ENCODE peak calls at places on chromosomes 3 and 15, in four cellular contexts. One of them, this sample, is unnamed.

GRCh38 chr3:99637381-99638111 is 848 bp upstream of the COL8A1 start:
- DNase-seq in breast epithelium: no peak
- DNase-seq in A549: no peak
- DNase-seq in kidney: peak; percentile 77
- DNase-seq in this sample: no peak

GRCh38 chr3:194571491-194571941 is 61.7 kb downstream of the TMEM44 start:
- DNase-seq in A549: no peak
- DNase-seq in kidney: no peak
- DNase-seq in breast epithelium: no peak
- DNase-seq in this sample: no peak

GRCh38 chr15:69597061-69597592 is 144.5 kb downstream of the RPLP1 start:
- DNase-seq in breast epithelium: no peak
- DNase-seq in A549: no peak
- DNase-seq in kidney: no peak
- DNase-seq in this sample: no peak

GRCh38 chr3:114506622-114507300 is 212.9 kb downstream of the TIGIT start:
- DNase-seq in breast epithelium: no peak
- DNase-seq in kidney: no peak
- DNase-seq in A549: no peak
- DNase-seq in this sample: no peak

GRCh38 chr15:26910715-26911114 is 43.9 kb downstream of the GABRA5 start:
- DNase-seq in A549: no peak
- DNase-seq in breast epithelium: no peak
- DNase-seq in kidney: no peak
- DNase-seq in this sample: no peak

GRCh38 chr15:38547255-38547997 is 17.2 kb downstream of the RASGRP1 start:
- DNase-seq in breast epithelium: no peak
- DNase-seq in kidney: no peak
- DNase-seq in A549: no peak
- DNase-seq in this sample: no peak

GRCh38 chr15:44033894-44034293 is 161.2 kb downstream of the FRMD5 start:
- DNase-seq in kidney: no peak
- DNase-seq in A549: peak; percentile 15
- DNase-seq in breast epithelium: no peak
- DNase-seq in this sample: no peak

GRCh38 chr3:119228290-119229145 is 12.2 kb downstream of the B4GALT4 start:
- DNase-seq in A549: no peak
- DNase-seq in kidney: no peak
- DNase-seq in breast epithelium: no peak
- DNase-seq in this sample: no peak

GRCh38 chr3:155106059-155106458 is 25.9 kb downstream of the MME start:
- DNase-seq in breast epithelium: no peak
- DNase-seq in A549: no peak
- DNase-seq in kidney: no peak
- DNase-seq in this sample: no peak

GRCh38 chr15:92306662-92307061 is 87.0 kb upstream of the ST8SIA2 start:
- DNase-seq in A549: peak; percentile 59
- DNase-seq in kidney: no peak
- DNase-seq in breast epithelium: no peak
- DNase-seq in this sample: no peak

GRCh38 chr15:38610748-38611147 is 46.1 kb upstream of the RASGRP1 start:
- DNase-seq in A549: no peak
- DNase-seq in breast epithelium: no peak
- DNase-seq in kidney: no peak
- DNase-seq in this sample: no peak

GRCh38 chr3:72319202-72320095 is 528.8 kb downstream of the SHQ1 start:
- DNase-seq in breast epithelium: no peak
- DNase-seq in kidney: no peak
- DNase-seq in A549: no peak
- DNase-seq in this sample: no peak

GRCh38 chr15:35547775-35548364 is 1.9 kb upstream of the DPH6 start:
- DNase-seq in breast epithelium: no peak
- DNase-seq in A549: no peak
- DNase-seq in kidney: no peak
- DNase-seq in this sample: no peak

GRCh38 chr3:94336076-94336741 is 273.3 kb downstream of the NSUN3 start:
- DNase-seq in kidney: no peak
- DNase-seq in A549: peak; percentile 60
- DNase-seq in breast epithelium: no peak
- DNase-seq in this sample: no peak

GRCh38 chr3:149646181-149646766 is 11.6 kb downstream of the WWTR1 start:
- DNase-seq in A549: no peak
- DNase-seq in kidney: no peak
- DNase-seq in breast epithelium: no peak
- DNase-seq in this sample: no peak

GRCh38 chr3:188294823-188295487 is 141.0 kb downstream of the LPP start:
- DNase-seq in breast epithelium: no peak
- DNase-seq in kidney: no peak
- DNase-seq in A549: peak; percentile 87
- DNase-seq in this sample: no peak

GRCh38 chr3:136617123-136617700 is 135.0 kb downstream of the STAG1 start:
- DNase-seq in breast epithelium: no peak
- DNase-seq in A549: peak; percentile 14
- DNase-seq in kidney: no peak
- DNase-seq in this sample: no peak

GRCh38 chr15:64010719-64011118 is 35.6 kb downstream of the DAPK2 start:
- DNase-seq in A549: peak; percentile 49
- DNase-seq in breast epithelium: no peak
- DNase-seq in kidney: peak; percentile 91
- DNase-seq in this sample: no peak

GRCh38 chr15:99741835-99742234 is 8.6 kb upstream of the LYSMD4 start:
- DNase-seq in A549: no peak
- DNase-seq in kidney: no peak
- DNase-seq in breast epithelium: no peak
- DNase-seq in this sample: no peak

GRCh38 chr15:30984118-30984517 is 7.3 kb downstream of the MTMR10 start:
- DNase-seq in kidney: no peak
- DNase-seq in A549: no peak
- DNase-seq in breast epithelium: no peak
- DNase-seq in this sample: no peak

GRCh38 chr3:134675726-134676252 is 25.0 kb upstream of the KY start:
- DNase-seq in A549: no peak
- DNase-seq in kidney: no peak
- DNase-seq in breast epithelium: no peak
- DNase-seq in this sample: no peak

GRCh38 chr3:178930116-178930515 is 141.5 kb downstream of the ZMAT3 start:
- DNase-seq in breast epithelium: no peak
- DNase-seq in kidney: no peak
- DNase-seq in A549: no peak
- DNase-seq in this sample: no peak
- H3K9me3 ChIP-seq in breast epithelium: peaks cover 65% of the 10 kb centered on the region
- H3K9me3 ChIP-seq in kidney: no peaks in the 10 kb centered on the region
- H3K9me3 ChIP-seq in A549: no peaks in the 10 kb centered on the region
- H3K9me3 ChIP-seq in this sample: peaks cover 21% of the 10 kb centered on the region

GRCh38 chr3:109050591-109051167 is 67.3 kb downstream of the MORC1 start:
- DNase-seq in breast epithelium: no peak
- DNase-seq in A549: peak; percentile 56
- DNase-seq in kidney: no peak
- DNase-seq in this sample: no peak
- TF ChIP-seq CTCF in breast epithelium: no peak
- TF ChIP-seq CTCF in A549: peak; percentile 71
- TF ChIP-seq CTCF in kidney: peak; percentile 47
- TF ChIP-seq CTCF in this sample: no peak

GRCh38 chr15:68578960-68579935 is at the start of gene CORO2B:
- DNase-seq in A549: peak; percentile 31
- DNase-seq in breast epithelium: no peak
- DNase-seq in kidney: peak; percentile 83
- DNase-seq in this sample: no peak

GRCh38 chr15:68581725-68582124 is 2.9 kb downstream of the CORO2B start:
- DNase-seq in A549: no peak
- DNase-seq in breast epithelium: no peak
- DNase-seq in kidney: no peak
- DNase-seq in this sample: peak; percentile 56

GRCh38 chr15:68578175-68578959 is 426 bp upstream of the CORO2B start:
- DNase-seq in breast epithelium: no peak
- DNase-seq in kidney: peak; percentile 89
- DNase-seq in A549: peak; percentile 47
- DNase-seq in this sample: peak; percentile 89

GRCh38 chr15:68580883-68581155 is 2.0 kb downstream of the CORO2B start:
- DNase-seq in breast epithelium: no peak
- DNase-seq in A549: no peak
- DNase-seq in kidney: no peak
- DNase-seq in this sample: no peak

GRCh38 chr15:68580026-68580882 is 1.5 kb downstream of the CORO2B start:
- DNase-seq in breast epithelium: no peak
- DNase-seq in kidney: no peak
- DNase-seq in A549: no peak
- DNase-seq in this sample: peak; percentile 68
- H3K4me3 ChIP-seq in breast epithelium: peak overlapping the region; percentile 48
- H3K4me3 ChIP-seq in kidney: no peak overlapping the region
- H3K4me3 ChIP-seq in A549: no peak overlapping the region
- H3K4me3 ChIP-seq in this sample: no peak overlapping the region

GRCh38 chr3:75687323-75687722 is 23.2 kb downstream of the FRG2C start:
- DNase-seq in kidney: no peak
- DNase-seq in breast epithelium: no peak
- DNase-seq in A549: no peak
- DNase-seq in this sample: no peak

GRCh38 chr3:75692061-75692460 is 27.9 kb downstream of the FRG2C start:
- DNase-seq in kidney: no peak
- DNase-seq in breast epithelium: no peak
- DNase-seq in A549: no peak
- DNase-seq in this sample: no peak
- H3K9me3 ChIP-seq in kidney: no peaks in the 10 kb centered on the region
- H3K9me3 ChIP-seq in breast epithelium: peaks cover 5% of the 10 kb centered on the region
- H3K9me3 ChIP-seq in A549: no peaks in the 10 kb centered on the region
- H3K9me3 ChIP-seq in this sample: no peaks in the 10 kb centered on the region

GRCh38 chr15:78415284-78415683 is 22.7 kb upstream of the IREB2 start:
- DNase-seq in A549: peak; percentile 54
- DNase-seq in breast epithelium: no peak
- DNase-seq in kidney: no peak
- DNase-seq in this sample: peak; percentile 12
- TF ChIP-seq CTCF in A549: peak; percentile 59
- TF ChIP-seq CTCF in breast epithelium: no peak
- TF ChIP-seq CTCF in kidney: no peak
- TF ChIP-seq CTCF in this sample: no peak

GRCh38 chr3:9969632-9970019 is 17.0 kb downstream of the EMC3 start:
- DNase-seq in A549: no peak
- DNase-seq in kidney: no peak
- DNase-seq in breast epithelium: no peak
- DNase-seq in this sample: no peak

GRCh38 chr3:9966841-9967240 is 14.6 kb upstream of the PRRT3 start:
- DNase-seq in A549: no peak
- DNase-seq in kidney: no peak
- DNase-seq in breast epithelium: no peak
- DNase-seq in this sample: no peak

GRCh38 chr3:9965200-9965875 is 13.1 kb upstream of the PRRT3 start:
- DNase-seq in breast epithelium: no peak
- DNase-seq in A549: no peak
- DNase-seq in kidney: no peak
- DNase-seq in this sample: no peak

DNA sequence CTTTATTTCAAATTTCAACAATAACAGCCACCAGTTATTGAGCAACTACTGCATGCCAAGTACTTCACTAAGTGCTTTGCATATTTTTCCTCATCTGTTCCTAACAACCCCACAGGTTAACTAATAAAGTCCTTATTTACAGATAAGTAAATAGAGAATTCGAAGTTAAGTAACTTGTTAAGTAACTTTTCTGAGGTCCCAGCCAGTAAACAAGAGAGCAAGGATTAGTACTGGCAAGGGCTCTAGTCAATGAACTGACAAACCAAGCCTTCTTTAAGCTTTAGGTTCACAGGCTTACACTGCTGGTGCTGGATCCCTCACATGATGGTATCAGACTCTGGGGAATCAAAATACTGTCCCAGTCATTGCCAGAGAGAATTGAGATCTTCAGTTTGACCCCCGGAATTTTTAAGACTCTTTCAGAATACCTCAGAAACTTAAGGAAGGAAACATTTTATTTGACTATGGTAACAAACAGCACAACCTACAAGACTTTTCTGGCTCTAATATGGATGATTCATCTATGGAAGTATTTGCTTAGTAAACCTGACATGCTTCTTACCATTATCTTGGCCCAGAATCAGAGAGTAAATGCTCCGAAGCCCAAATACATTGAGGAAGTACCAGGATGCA is 16.5 kb downstream of the EMC3 start:
- DNase-seq in A549: peak; percentile 55
- DNase-seq in breast epithelium: no peak
- DNase-seq in kidney: no peak
- DNase-seq in this sample: no peak
- H3K4me3 ChIP-seq in A549: no peak overlapping the region
- H3K4me3 ChIP-seq in breast epithelium: no peak overlapping the region
- H3K4me3 ChIP-seq in kidney: no peak overlapping the region
- H3K4me3 ChIP-seq in this sample: no peak overlapping the region

DNA sequence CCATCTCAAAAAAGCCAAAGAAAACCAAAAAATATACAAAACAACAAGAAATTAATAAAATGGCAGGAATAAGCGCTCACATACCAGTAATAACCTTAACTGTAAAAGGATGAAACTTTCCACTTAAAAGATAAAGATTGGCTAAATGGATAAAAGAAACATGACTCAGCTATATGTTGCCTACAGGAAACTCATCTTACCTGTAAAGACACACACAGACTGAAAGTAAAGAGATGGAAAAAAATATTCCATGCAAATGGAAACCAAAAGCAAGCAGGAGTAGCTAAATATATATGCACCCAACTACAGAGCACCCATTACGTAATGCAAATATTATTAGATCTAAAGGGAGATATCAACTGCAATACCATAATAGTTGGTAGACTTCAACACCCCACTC is 49.7 kb downstream of the ADAM10 start:
- DNase-seq in A549: no peak
- DNase-seq in breast epithelium: no peak
- DNase-seq in kidney: no peak
- DNase-seq in this sample: no peak
- H3K9me3 ChIP-seq in A549: peaks cover 19% of the 10 kb centered on the region
- H3K9me3 ChIP-seq in breast epithelium: peaks cover 12% of the 10 kb centered on the region
- H3K9me3 ChIP-seq in kidney: no peaks in the 10 kb centered on the region
- H3K9me3 ChIP-seq in this sample: no peaks in the 10 kb centered on the region

GRCh38 chr3:133442518-133442917 is 42.7 kb downstream of the BFSP2 start:
- DNase-seq in breast epithelium: no peak
- DNase-seq in A549: no peak
- DNase-seq in kidney: no peak
- DNase-seq in this sample: no peak

GRCh38 chr3:133440652-133441051 is 40.8 kb downstream of the BFSP2 start:
- DNase-seq in breast epithelium: no peak
- DNase-seq in A549: no peak
- DNase-seq in kidney: no peak
- DNase-seq in this sample: no peak

GRCh38 chr3:133441867-133442270 is 42.0 kb downstream of the BFSP2 start:
- DNase-seq in breast epithelium: no peak
- DNase-seq in A549: no peak
- DNase-seq in kidney: no peak
- DNase-seq in this sample: no peak

GRCh38 chr3:133439563-133439962 is 39.7 kb downstream of the BFSP2 start:
- DNase-seq in A549: no peak
- DNase-seq in kidney: no peak
- DNase-seq in breast epithelium: no peak
- DNase-seq in this sample: no peak

GRCh38 chr3:133437391-133438093 is 37.7 kb downstream of the BFSP2 start:
- DNase-seq in A549: peak; percentile 68
- DNase-seq in kidney: no peak
- DNase-seq in breast epithelium: no peak
- DNase-seq in this sample: no peak
- TF ChIP-seq CTCF in A549: peak; percentile 9
- TF ChIP-seq CTCF in kidney: peak; percentile 18
- TF ChIP-seq CTCF in breast epithelium: no peak
- TF ChIP-seq CTCF in this sample: peak; percentile 23

This sample was measured in sigmoid colon.